ENCODE peak calls at places on chromosomes 6 and 20, in nine cellular contexts. V is stimulated activated CD8-positive, alpha-beta memory T cell treated with anti-CD3 and anti-CD28 coated beads, Interleukin-7, amount 100 ng/mL, for 4 hours; U is LoVo; K is stimulated activated CD4-positive, alpha-beta T cell treated with anti-CD3 and anti-CD28 coated beads, Interleukin-15, amount 100 ng/mL, for 48 hours; J is HT-29; G is HFFc6; I is pulmonary artery endothelial cell; O is H4; H is GM13977. E is an unnamed sample.

GRCh38 chr6:83927470-83927869 is 68.0 kb downstream of the CYB5R4 start:
- DNase-seq in V (no peak), U (no peak), K (no peak), J (no peak), G (no peak), I (no peak), O (no peak), H (no peak), E (no peak)

GRCh38 chr6:147390909-147391536 is 117.5 kb upstream of the SAMD5 start:
- DNase-seq in V (no peak), U (peak), K (no peak), J (peak), G (peak), I (no peak), O (peak), H (no peak), E (peak)

GRCh38 chr20:1382670-1383069 is 10.2 kb downstream of the FKBP1A start:
- DNase-seq in V (no peak), U (no peak), K (no peak), J (no peak), G (no peak), I (no peak), O (no peak), H (no peak), E (no peak)

GRCh38 chr6:160987265-160987664 is 4.3 kb upstream of the MAP3K4 start:
- DNase-seq in V (no peak), U (no peak), K (no peak), J (no peak), G (no peak), I (no peak), O (no peak), H (no peak), E (no peak)

GRCh38 chr6:74001091-74001490 is 305.1 kb downstream of the CD109 start:
- DNase-seq in V (no peak), U (no peak), K (no peak), J (no peak), G (no peak), I (no peak), O (no peak), H (no peak), E (no peak)

GRCh38 chr6:21593927-21594421 is 423 bp downstream of the SOX4 start:
- DNase-seq in V (peak), U (peak), K (no peak), J (no peak), G (peak), I (no peak), O (no peak), H (peak), E (no peak)

GRCh38 chr20:17399303-17399985 is 131.7 kb downstream of the BFSP1 start:
- DNase-seq in V (no peak), U (no peak), K (no peak), J (no peak), G (no peak), I (no peak), O (no peak), H (no peak), E (no peak)

GRCh38 chr6:2809015-2809414 is 32.6 kb downstream of the SERPINB1 start:
- DNase-seq in V (no peak), U (no peak), K (no peak), J (no peak), G (no peak), I (no peak), O (no peak), H (no peak), E (no peak)

GRCh38 chr6:167997642-167998041 is at the start of gene KIF25:
- DNase-seq in V (no peak), U (no peak), K (no peak), J (no peak), G (no peak), I (no peak), O (no peak), H (no peak), E (no peak)

GRCh38 chr6:169454204-169454871 is 200.7 kb upstream of the THBS2 start:
- DNase-seq in V (no peak), U (no peak), K (no peak), J (no peak), G (peak), I (no peak), O (peak), H (no peak), E (peak)

GRCh38 chr6:36598326-36598725 is 4.2 kb downstream of the SRSF3 start:
- DNase-seq in V (no peak), U (no peak), K (no peak), J (no peak), G (no peak), I (no peak), O (no peak), H (no peak), E (no peak)

GRCh38 chr20:64219202-64219601 is 36.3 kb upstream of the PCMTD2 start:
- DNase-seq in V (no peak), U (no peak), K (no peak), J (no peak), G (no peak), I (no peak), O (no peak), H (no peak), E (no peak)

GRCh38 chr20:49262444-49262843 is 15.4 kb downstream of the ZNFX1 start:
- DNase-seq in V (no peak), U (no peak), K (no peak), J (no peak), G (no peak), I (no peak), O (no peak), H (no peak), E (no peak)

GRCh38 chr6:29992792-29993191 is 50.5 kb downstream of the HLA-A start:
- DNase-seq in V (no peak), U (no peak), K (no peak), J (no peak), G (peak), I (no peak), O (no peak), H (no peak), E (no peak)

GRCh38 chr6:142845143-142845571 is 99.8 kb downstream of the HIVEP2 start:
- DNase-seq in V (no peak), U (peak), K (no peak), J (no peak), G (peak), I (no peak), O (no peak), H (no peak), E (peak)

GRCh38 chr6:139943391-139943790 is 568.9 kb upstream of the CITED2 start:
- DNase-seq in V (no peak), U (peak), K (no peak), J (peak), G (peak), I (peak), O (peak), H (no peak), E (peak)

GRCh38 chr6:157323114-157323923 is at the start of gene TMEM242:
- DNase-seq in V (peak), U (peak), K (peak), J (peak), G (peak), I (peak), O (peak), H (peak), E (no peak)

GRCh38 chr6:119856136-119856535 is 506.6 kb upstream of the MAN1A1 start:
- DNase-seq in V (no peak), U (peak), K (no peak), J (no peak), G (no peak), I (no peak), O (peak), H (peak), E (peak)

E was measured in kidney glomerular epithelial cell.